ENCODE peak calls at places on chromosomes 7 and 10, in seven cellular contexts. C is stomach, D is lung, T is lower lobe of right lung, R is PC-9, M is dorsolateral prefrontal cortex, E is fibroblast of mammary gland. B is an unnamed sample.

GRCh38 chr10:74824184-74825032 is 2.0 kb upstream of the KAT6B start:
- DNase-seq in C (no peak), D (no peak), T (no peak), R (no peak), M (no peak), E (no peak), B (peak; percentile 24)

GRCh38 chr7:133957860-133958259 is 169.3 kb upstream of the LRGUK start:
- DNase-seq in C (no peak), D (no peak), T (no peak), R (no peak), M (no peak), E (peak; percentile 8), B (no peak)

GRCh38 chr10:94279835-94280709 is 82.7 kb downstream of the NOC3L start:
- DNase-seq in C (peak; percentile 32), D (peak; percentile 37), T (peak; percentile 55), R (no peak), M (no peak), E (peak; percentile 50), B (peak; percentile 76)

GRCh38 chr10:972763-973162 is 15.5 kb upstream of the GTPBP4 start:
- DNase-seq in C (no peak), D (no peak), T (no peak), R (no peak), M (peak; percentile 66), E (no peak), B (no peak)

GRCh38 chr10:125192005-125192404 is 31.6 kb upstream of the CTBP2 start:
- DNase-seq in C (no peak), D (no peak), T (no peak), R (no peak), M (no peak), E (no peak), B (no peak)

GRCh38 chr7:152699101-152699500 is 23.2 kb upstream of the XRCC2 start:
- DNase-seq in C (no peak), D (no peak), T (no peak), R (no peak), M (no peak), E (no peak), B (no peak)

GRCh38 chr10:75532253-75532924 is 101.0 kb downstream of the LRMDA start:
- DNase-seq in C (no peak), D (no peak), T (no peak), R (peak; percentile 62), M (no peak), E (peak; percentile 90), B (no peak)

GRCh38 chr10:72328829-72329204 is 25.9 kb downstream of the DNAJB12 start:
- DNase-seq in C (no peak), D (no peak), T (no peak), R (peak; percentile 32), M (no peak), E (no peak), B (no peak)

GRCh38 chr7:55006499-55006898 is 12.3 kb upstream of the EGFR start:
- DNase-seq in C (no peak), D (no peak), T (no peak), R (no peak), M (no peak), E (no peak), B (no peak)

GRCh38 chr10:34666008-34666700 is 148.9 kb downstream of the PARD3 start:
- DNase-seq in C (peak; percentile 40), D (peak; percentile 69), T (no peak), R (peak; percentile 84), M (no peak), E (peak; percentile 94), B (no peak)

GRCh38 chr7:74292757-74293576 is 3.8 kb downstream of the CLIP2 start:
- DNase-seq in C (peak; percentile 85), D (no peak), T (no peak), R (no peak), M (no peak), E (no peak), B (no peak)

GRCh38 chr10:126904493-126904806 is 778 bp upstream of the DOCK1 start:
- DNase-seq in C (no peak), D (no peak), T (no peak), R (peak; percentile 35), M (no peak), E (no peak), B (no peak)

GRCh38 chr7:149666360-149666905 is 107.0 kb downstream of the ZNF467 start:
- DNase-seq in C (no peak), D (no peak), T (no peak), R (peak; percentile 54), M (no peak), E (no peak), B (no peak)

GRCh38 chr7:149664176-149664575 is 109.2 kb downstream of the ZNF467 start:
- DNase-seq in C (no peak), D (no peak), T (no peak), R (no peak), M (peak; percentile 45), E (no peak), B (no peak)

GRCh38 chr7:149664666-149665065 is 108.7 kb downstream of the ZNF467 start:
- DNase-seq in C (no peak), D (no peak), T (no peak), R (no peak), M (no peak), E (no peak), B (no peak)

DNA sequence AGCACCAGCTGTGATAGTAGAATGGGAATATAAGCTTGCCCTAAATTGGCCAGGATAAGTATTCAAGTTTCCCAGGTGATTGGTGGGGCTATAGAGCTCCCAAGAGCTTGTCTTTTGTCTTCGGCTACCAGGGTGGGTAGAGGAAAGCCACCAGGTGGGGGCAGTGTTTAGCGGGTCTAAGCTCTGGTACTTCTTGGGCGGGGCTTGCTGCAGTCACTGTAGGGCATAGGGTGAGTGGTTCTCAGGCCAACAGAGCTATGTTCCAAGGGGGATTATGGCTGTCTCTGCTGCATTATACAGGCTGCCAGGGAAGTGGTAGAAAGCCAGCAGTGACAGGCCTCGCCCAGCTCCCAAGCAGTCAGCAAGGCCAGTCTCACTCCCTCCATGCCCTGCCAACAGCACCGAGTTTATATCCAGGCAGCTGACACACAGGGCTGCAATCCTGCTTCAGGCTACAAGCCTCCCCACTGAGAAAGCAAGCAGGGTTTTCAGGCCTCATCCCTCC is 110.7 kb downstream of the ZNF467 start:
- DNase-seq in C (peak; percentile 84), D (peak; percentile 66), T (peak; percentile 70), R (peak; percentile 67), M (peak; percentile 48), E (peak; percentile 72), B (peak; percentile 88)
- TF ChIP-seq CTCF in C (peak; percentile 50), D (peak; percentile 27), T (peak; percentile 49), R (peak; percentile 85), M (peak; percentile 76), E (peak; percentile 75), B (peak; percentile 60)

GRCh38 chr7:82507365-82507975 is 63.9 kb upstream of the CACNA2D1 start:
- DNase-seq in C (no peak), D (no peak), T (no peak), R (no peak), M (no peak), E (no peak), B (no peak)

GRCh38 chr7:82506702-82507101 is 63.1 kb upstream of the CACNA2D1 start:
- DNase-seq in C (peak; percentile 50), D (no peak), T (no peak), R (no peak), M (peak; percentile 9), E (peak; percentile 70), B (peak; percentile 5)

GRCh38 chr7:82501256-82501815 is 57.8 kb upstream of the CACNA2D1 start:
- DNase-seq in C (no peak), D (no peak), T (no peak), R (no peak), M (no peak), E (no peak), B (no peak)

GRCh38 chr7:82507976-82508677 is 64.5 kb upstream of the CACNA2D1 start:
- DNase-seq in C (peak; percentile 47), D (peak; percentile 33), T (no peak), R (no peak), M (no peak), E (no peak), B (no peak)

DNA sequence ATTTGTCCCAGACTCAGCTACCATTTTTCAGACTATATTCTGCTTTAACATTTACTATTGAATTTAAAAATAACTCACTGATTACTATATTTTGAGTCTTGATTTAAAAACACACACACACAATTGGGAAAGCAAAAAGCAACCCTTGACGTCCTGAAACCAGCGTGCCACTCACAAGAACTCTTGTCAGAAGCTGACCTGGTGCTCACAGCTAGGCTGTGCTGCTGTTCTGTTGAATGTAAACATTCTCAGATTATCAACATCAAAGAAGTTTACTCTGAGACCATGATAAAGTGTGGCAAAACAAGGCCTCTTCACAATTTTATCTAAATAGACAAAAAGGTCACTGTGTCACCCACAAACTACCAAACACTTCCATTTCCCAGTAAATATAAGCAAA is 62.6 kb upstream of the CACNA2D1 start:
- DNase-seq in C (no peak), D (no peak), T (no peak), R (no peak), M (no peak), E (no peak), B (no peak)
- TF ChIP-seq CTCF in C (no peak), D (no peak), T (no peak), R (no peak), M (no peak), E (no peak), B (no peak)

GRCh38 chr10:42753507-42754154 is 29.0 kb upstream of the BMS1 start:
- DNase-seq in C (no peak), D (no peak), T (peak; percentile 51), R (no peak), M (no peak), E (no peak), B (peak; percentile 18)

GRCh38 chr10:42755591-42756093 is 27.0 kb upstream of the BMS1 start:
- DNase-seq in C (no peak), D (no peak), T (no peak), R (no peak), M (no peak), E (no peak), B (no peak)

GRCh38 chr10:42753126-42753506 is 29.5 kb upstream of the BMS1 start:
- DNase-seq in C (peak; percentile 83), D (peak; percentile 80), T (peak; percentile 76), R (no peak), M (peak; percentile 15), E (peak; percentile 72), B (peak; percentile 87)

GRCh38 chr10:42754155-42755027 is 28.2 kb upstream of the BMS1 start:
- DNase-seq in C (no peak), D (no peak), T (peak; percentile 53), R (no peak), M (no peak), E (no peak), B (peak; percentile 64)

GRCh38 chr10:42755028-42755451 is 27.6 kb upstream of the BMS1 start:
- DNase-seq in C (no peak), D (no peak), T (no peak), R (no peak), M (no peak), E (no peak), B (peak; percentile 41)
- TF ChIP-seq CTCF in C (no peak), D (no peak), T (peak; percentile 14), R (no peak), M (no peak), E (no peak), B (no peak)

DNA sequence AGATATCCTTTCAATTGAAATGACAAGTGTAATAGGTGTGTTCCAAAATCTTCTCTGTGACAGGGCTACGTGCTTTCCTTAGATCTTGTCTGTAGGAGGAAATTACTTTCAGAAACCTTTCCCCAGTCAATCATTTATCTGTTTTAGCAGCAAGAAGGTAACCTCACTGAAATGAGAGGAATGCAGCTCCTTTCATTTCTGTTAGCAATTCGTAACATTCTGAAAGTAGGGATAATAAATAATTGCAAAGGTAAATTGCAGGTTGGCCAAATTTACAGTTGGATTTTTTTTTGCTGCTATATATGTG is 245.3 kb downstream of the CELF2 start:
- DNase-seq in C (no peak), D (no peak), T (no peak), R (no peak), M (no peak), E (no peak), B (no peak)
- TF ChIP-seq CTCF in C (no peak), D (no peak), T (no peak), R (no peak), M (no peak), E (no peak), B (no peak)